ENCODE peak calls at places on chromosomes 13 and 19, in six cellular contexts. One of them, this sample, is unnamed.

GRCh38 chr19:14023404-14024235 is 4.3 kb upstream of the RLN3 start:
- DNase-seq in CD4-positive, alpha-beta memory T cell: no peak
- DNase-seq in GM12878: no peak
- DNase-seq in transverse colon: peak
- DNase-seq in left ventricle myocardium inferior: peak
- DNase-seq in lung: peak
- DNase-seq in this sample: peak

GRCh38 chr19:50779504-50780457 is 9.5 kb downstream of the GPR32 start:
- DNase-seq in CD4-positive, alpha-beta memory T cell: no peak
- DNase-seq in transverse colon: no peak
- DNase-seq in left ventricle myocardium inferior: no peak
- DNase-seq in GM12878: no peak
- DNase-seq in lung: no peak
- DNase-seq in this sample: no peak

GRCh38 chr19:33684550-33685303 is 63.0 kb downstream of the CHST8 start:
- DNase-seq in transverse colon: no peak
- DNase-seq in left ventricle myocardium inferior: no peak
- DNase-seq in lung: no peak
- DNase-seq in CD4-positive, alpha-beta memory T cell: no peak
- DNase-seq in GM12878: no peak
- DNase-seq in this sample: peak

GRCh38 chr19:29548483-29549085 is 22.8 kb downstream of the VSTM2B start:
- DNase-seq in CD4-positive, alpha-beta memory T cell: no peak
- DNase-seq in transverse colon: no peak
- DNase-seq in GM12878: no peak
- DNase-seq in lung: no peak
- DNase-seq in left ventricle myocardium inferior: no peak
- DNase-seq in this sample: no peak

GRCh38 chr13:21668665-21669599 is 1.9 kb upstream of the FGF9 start:
- DNase-seq in lung: no peak
- DNase-seq in left ventricle myocardium inferior: no peak
- DNase-seq in GM12878: no peak
- DNase-seq in transverse colon: peak
- DNase-seq in CD4-positive, alpha-beta memory T cell: peak
- DNase-seq in this sample: peak

GRCh38 chr13:22062478-22063205 is 391.8 kb downstream of the FGF9 start:
- DNase-seq in left ventricle myocardium inferior: no peak
- DNase-seq in transverse colon: no peak
- DNase-seq in GM12878: no peak
- DNase-seq in CD4-positive, alpha-beta memory T cell: no peak
- DNase-seq in lung: no peak
- DNase-seq in this sample: no peak

GRCh38 chr13:33111414-33112110 is 95.3 kb downstream of the KL start:
- DNase-seq in transverse colon: peak
- DNase-seq in left ventricle myocardium inferior: peak
- DNase-seq in GM12878: no peak
- DNase-seq in lung: no peak
- DNase-seq in CD4-positive, alpha-beta memory T cell: no peak
- DNase-seq in this sample: no peak

GRCh38 chr19:45659096-45659729 is 8.8 kb upstream of the GIPR start:
- DNase-seq in transverse colon: no peak
- DNase-seq in left ventricle myocardium inferior: no peak
- DNase-seq in CD4-positive, alpha-beta memory T cell: no peak
- DNase-seq in lung: no peak
- DNase-seq in GM12878: no peak
- DNase-seq in this sample: no peak

GRCh38 chr13:44011036-44011435 is 131.3 kb downstream of the LACC1 start:
- DNase-seq in CD4-positive, alpha-beta memory T cell: no peak
- DNase-seq in transverse colon: no peak
- DNase-seq in GM12878: no peak
- DNase-seq in lung: no peak
- DNase-seq in left ventricle myocardium inferior: no peak
- DNase-seq in this sample: no peak

GRCh38 chr19:9037415-9038062 is 27.3 kb upstream of the MUC16 start:
- DNase-seq in left ventricle myocardium inferior: no peak
- DNase-seq in transverse colon: no peak
- DNase-seq in lung: no peak
- DNase-seq in CD4-positive, alpha-beta memory T cell: no peak
- DNase-seq in GM12878: no peak
- DNase-seq in this sample: no peak

GRCh38 chr13:89061821-89062220 is 1390.7 kb downstream of the SLITRK5 start:
- DNase-seq in left ventricle myocardium inferior: no peak
- DNase-seq in GM12878: no peak
- DNase-seq in transverse colon: peak
- DNase-seq in CD4-positive, alpha-beta memory T cell: no peak
- DNase-seq in lung: no peak
- DNase-seq in this sample: peak

GRCh38 chr13:49810825-49811526 is 18.5 kb upstream of the KPNA3 start:
- DNase-seq in CD4-positive, alpha-beta memory T cell: no peak
- DNase-seq in transverse colon: no peak
- DNase-seq in left ventricle myocardium inferior: no peak
- DNase-seq in lung: no peak
- DNase-seq in GM12878: no peak
- DNase-seq in this sample: no peak

GRCh38 chr19:19540707-19541515 is 2.8 kb downstream of the CILP2 start:
- DNase-seq in GM12878: no peak
- DNase-seq in left ventricle myocardium inferior: no peak
- DNase-seq in transverse colon: peak
- DNase-seq in lung: peak
- DNase-seq in CD4-positive, alpha-beta memory T cell: peak
- DNase-seq in this sample: no peak

GRCh38 chr13:67914535-67914934 is 684.4 kb upstream of the PCDH9 start:
- DNase-seq in left ventricle myocardium inferior: no peak
- DNase-seq in CD4-positive, alpha-beta memory T cell: no peak
- DNase-seq in transverse colon: no peak
- DNase-seq in GM12878: no peak
- DNase-seq in lung: no peak
- DNase-seq in this sample: no peak

GRCh38 chr19:29277107-29277506 is 64.2 kb upstream of the UQCRFS1 start:
- DNase-seq in GM12878: peak
- DNase-seq in CD4-positive, alpha-beta memory T cell: peak
- DNase-seq in lung: no peak
- DNase-seq in left ventricle myocardium inferior: no peak
- DNase-seq in transverse colon: peak
- DNase-seq in this sample: no peak

GRCh38 chr13:108895220-108895704 is 265.9 kb downstream of the MYO16 start:
- DNase-seq in lung: no peak
- DNase-seq in left ventricle myocardium inferior: no peak
- DNase-seq in GM12878: no peak
- DNase-seq in transverse colon: no peak
- DNase-seq in CD4-positive, alpha-beta memory T cell: peak
- DNase-seq in this sample: no peak

GRCh38 chr19:53906211-53907192 is 2.6 kb upstream of the CACNG7 start:
- DNase-seq in GM12878: no peak
- DNase-seq in CD4-positive, alpha-beta memory T cell: peak
- DNase-seq in lung: peak
- DNase-seq in left ventricle myocardium inferior: peak
- DNase-seq in transverse colon: peak
- DNase-seq in this sample: peak

GRCh38 chr13:28527629-28528028 is 32.7 kb upstream of the FLT1 start:
- DNase-seq in transverse colon: no peak
- DNase-seq in GM12878: no peak
- DNase-seq in CD4-positive, alpha-beta memory T cell: no peak
- DNase-seq in left ventricle myocardium inferior: no peak
- DNase-seq in lung: peak
- DNase-seq in this sample: no peak

GRCh38 chr13:113818700-113819295 is 45.1 kb downstream of the GAS6 start:
- DNase-seq in CD4-positive, alpha-beta memory T cell: no peak
- DNase-seq in GM12878: no peak
- DNase-seq in left ventricle myocardium inferior: no peak
- DNase-seq in transverse colon: no peak
- DNase-seq in lung: no peak
- DNase-seq in this sample: no peak

GRCh38 chr19:10390652-10391286 is 10.4 kb upstream of the TYK2 start:
- DNase-seq in left ventricle myocardium inferior: peak
- DNase-seq in transverse colon: peak
- DNase-seq in GM12878: no peak
- DNase-seq in CD4-positive, alpha-beta memory T cell: peak
- DNase-seq in lung: peak
- DNase-seq in this sample: peak

GRCh38 chr13:52617070-52618060 is 24.9 kb upstream of the HNRNPA1L2 start:
- DNase-seq in CD4-positive, alpha-beta memory T cell: peak
- DNase-seq in lung: peak
- DNase-seq in transverse colon: peak
- DNase-seq in GM12878: peak
- DNase-seq in left ventricle myocardium inferior: peak
- DNase-seq in this sample: peak

GRCh38 chr19:31570718-31571117 is 221.5 kb upstream of the TSHZ3 start:
- DNase-seq in CD4-positive, alpha-beta memory T cell: no peak
- DNase-seq in lung: no peak
- DNase-seq in left ventricle myocardium inferior: no peak
- DNase-seq in GM12878: no peak
- DNase-seq in transverse colon: no peak
- DNase-seq in this sample: no peak

GRCh38 chr13:26971990-26972888 is 199.4 kb downstream of the USP12 start:
- DNase-seq in CD4-positive, alpha-beta memory T cell: peak
- DNase-seq in left ventricle myocardium inferior: no peak
- DNase-seq in GM12878: no peak
- DNase-seq in lung: no peak
- DNase-seq in transverse colon: peak
- DNase-seq in this sample: peak

GRCh38 chr13:25738342-25738771 is 313.5 kb downstream of the SHISA2 start:
- DNase-seq in lung: no peak
- DNase-seq in GM12878: no peak
- DNase-seq in CD4-positive, alpha-beta memory T cell: no peak
- DNase-seq in transverse colon: no peak
- DNase-seq in left ventricle myocardium inferior: no peak
- DNase-seq in this sample: peak

GRCh38 chr19:56347163-56347778 is 32.6 kb upstream of the ZSCAN5A start:
- DNase-seq in CD4-positive, alpha-beta memory T cell: no peak
- DNase-seq in lung: no peak
- DNase-seq in GM12878: no peak
- DNase-seq in left ventricle myocardium inferior: no peak
- DNase-seq in transverse colon: no peak
- DNase-seq in this sample: no peak

GRCh38 chr19:33394723-33395560 is 21.4 kb downstream of the CEBPG start:
- DNase-seq in GM12878: no peak
- DNase-seq in left ventricle myocardium inferior: peak
- DNase-seq in transverse colon: no peak
- DNase-seq in lung: no peak
- DNase-seq in CD4-positive, alpha-beta memory T cell: no peak
- DNase-seq in this sample: no peak

DNA sequence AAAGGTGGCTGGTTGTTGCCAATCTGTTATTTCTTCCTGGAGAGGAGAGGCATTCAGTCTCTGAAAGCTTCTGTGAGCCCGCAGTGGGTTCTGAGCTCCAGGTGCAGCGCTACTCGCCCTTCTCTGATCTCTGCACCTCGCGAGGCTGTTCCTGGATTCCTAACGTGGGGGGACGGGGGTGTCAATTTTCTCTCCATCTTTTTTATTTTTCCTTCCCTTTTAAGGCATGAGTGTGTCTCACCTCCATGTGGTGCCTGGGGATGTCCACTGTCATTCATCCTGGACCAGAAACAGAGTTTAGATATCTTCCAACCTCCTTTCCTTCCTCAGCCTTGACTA is 626 bp downstream of the ZNF233 start:
- DNase-seq in CD4-positive, alpha-beta memory T cell: no peak
- DNase-seq in left ventricle myocardium inferior: no peak
- DNase-seq in lung: no peak
- DNase-seq in transverse colon: peak
- DNase-seq in GM12878: no peak
- DNase-seq in this sample: no peak
- H3K27ac ChIP-seq in CD4-positive, alpha-beta memory T cell: no peak
- H3K27ac ChIP-seq in left ventricle myocardium inferior: peak
- H3K27ac ChIP-seq in lung: no peak
- H3K27ac ChIP-seq in transverse colon: peak
- H3K27ac ChIP-seq in GM12878: no peak
- H3K27ac ChIP-seq in this sample: no peak

DNA sequence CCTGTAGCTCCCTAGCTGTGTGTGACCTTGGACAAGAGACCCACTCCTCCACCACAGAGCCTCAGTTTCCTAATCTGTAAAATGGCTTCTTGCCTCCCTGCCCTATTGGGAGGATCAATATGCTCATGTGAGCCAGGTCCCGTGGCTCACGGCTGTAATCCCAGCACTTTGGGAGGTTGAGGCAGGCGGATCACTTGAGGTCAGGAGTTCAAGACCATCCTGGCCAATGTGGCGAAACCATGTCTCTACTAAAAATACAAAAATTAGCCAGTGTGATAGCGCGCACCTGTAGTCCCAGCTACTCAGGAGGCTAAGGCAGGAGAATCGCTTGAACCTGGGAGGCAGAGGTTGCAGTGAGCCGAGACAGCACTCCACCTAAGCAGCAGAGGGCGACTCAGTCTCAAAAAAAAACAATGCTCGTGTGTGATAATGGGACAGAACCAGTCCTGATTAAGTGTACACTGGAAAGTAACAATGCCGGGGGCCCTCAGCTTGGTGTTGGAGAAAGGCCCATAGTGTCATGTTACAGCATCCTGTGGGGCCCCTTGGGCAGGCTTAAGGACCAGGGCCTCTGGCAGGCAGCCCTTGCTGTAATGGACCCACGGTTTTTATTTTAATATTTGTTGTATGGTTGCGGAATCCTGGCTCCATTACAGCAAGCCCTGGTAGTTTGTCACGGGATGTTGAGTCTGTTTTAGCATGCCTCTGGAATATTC is 6.8 kb downstream of the RPS11 start:
- DNase-seq in GM12878: no peak
- DNase-seq in transverse colon: peak
- DNase-seq in lung: no peak
- DNase-seq in CD4-positive, alpha-beta memory T cell: peak
- DNase-seq in left ventricle myocardium inferior: no peak
- DNase-seq in this sample: peak
- H3K4me3 ChIP-seq in GM12878: no peak
- H3K4me3 ChIP-seq in transverse colon: no peak
- H3K4me3 ChIP-seq in lung: no peak
- H3K4me3 ChIP-seq in CD4-positive, alpha-beta memory T cell: no peak
- H3K4me3 ChIP-seq in left ventricle myocardium inferior: no peak
- H3K4me3 ChIP-seq in this sample: no peak

DNA sequence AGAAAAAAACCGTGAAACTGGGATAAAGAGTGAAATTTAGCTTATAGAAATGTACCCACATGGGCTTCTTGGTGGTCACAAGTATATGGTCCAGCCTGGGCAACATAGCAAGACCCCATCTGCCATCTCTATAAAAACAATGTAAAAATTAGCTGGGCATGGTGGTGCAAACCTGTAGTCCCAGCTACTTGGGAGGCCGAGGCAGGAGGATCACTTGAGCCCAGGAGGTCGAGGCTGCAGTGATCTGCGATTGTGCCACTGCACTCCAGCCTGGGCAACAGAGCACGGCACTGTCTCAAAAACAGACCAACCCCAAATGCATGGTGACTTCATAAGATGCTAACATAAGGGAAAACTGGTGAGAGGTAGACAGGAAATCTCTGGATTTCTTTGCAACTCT is 54.4 kb downstream of the GNG7 start:
- DNase-seq in lung: no peak
- DNase-seq in left ventricle myocardium inferior: no peak
- DNase-seq in CD4-positive, alpha-beta memory T cell: no peak
- DNase-seq in transverse colon: no peak
- DNase-seq in GM12878: no peak
- DNase-seq in this sample: no peak
- H3K27ac ChIP-seq in lung: no peak
- H3K27ac ChIP-seq in left ventricle myocardium inferior: no peak
- H3K27ac ChIP-seq in CD4-positive, alpha-beta memory T cell: no peak
- H3K27ac ChIP-seq in transverse colon: no peak
- H3K27ac ChIP-seq in GM12878: no peak
- H3K27ac ChIP-seq in this sample: no peak

GRCh38 chr13:110287031-110287828 is 19.7 kb downstream of the COL4A1 start:
- DNase-seq in lung: no peak
- DNase-seq in transverse colon: no peak
- DNase-seq in CD4-positive, alpha-beta memory T cell: no peak
- DNase-seq in left ventricle myocardium inferior: no peak
- DNase-seq in GM12878: no peak
- DNase-seq in this sample: no peak
- H3K4me3 ChIP-seq in lung: no peak
- H3K4me3 ChIP-seq in transverse colon: no peak
- H3K4me3 ChIP-seq in CD4-positive, alpha-beta memory T cell: no peak
- H3K4me3 ChIP-seq in left ventricle myocardium inferior: no peak
- H3K4me3 ChIP-seq in GM12878: no peak
- H3K4me3 ChIP-seq in this sample: no peak

GRCh38 chr19:640156-640548 is 473 bp downstream of the FGF22 start:
- DNase-seq in CD4-positive, alpha-beta memory T cell: no peak
- DNase-seq in GM12878: no peak
- DNase-seq in left ventricle myocardium inferior: no peak
- DNase-seq in lung: no peak
- DNase-seq in transverse colon: no peak
- DNase-seq in this sample: no peak
- H3K27ac ChIP-seq in CD4-positive, alpha-beta memory T cell: no peak
- H3K27ac ChIP-seq in GM12878: no peak
- H3K27ac ChIP-seq in left ventricle myocardium inferior: peak
- H3K27ac ChIP-seq in lung: no peak
- H3K27ac ChIP-seq in transverse colon: peak
- H3K27ac ChIP-seq in this sample: no peak

This sample was measured in SJCRH30.